ENCODE peak calls at places on chromosomes 2 and 18, in nine cellular contexts. One of them, this sample, is unnamed.

GRCh38 chr18:31736630-31737029 is 24.1 kb downstream of the SLC25A52 start:
- DNase-seq in cardiac muscle cell: no peak
- DNase-seq in memory B cell: no peak
- DNase-seq in amniotic stem cell: no peak
- DNase-seq in GM06990: no peak
- DNase-seq in retina: no peak
- DNase-seq in mesothelial cell of epicardium: no peak
- DNase-seq in CD8-positive, alpha-beta T cell: no peak
- DNase-seq in stimulated activated CD4-positive, alpha-beta T cell treated with anti-CD3 and anti-CD28 coated beads, Interleukin-12 subunit alpha, Interleukin-12 subunit beta, amount 100 ng/mL, for 4 hours: no peak
- DNase-seq in this sample: no peak

GRCh38 chr2:229539628-229540027 is 174.7 kb downstream of the DNER start:
- DNase-seq in cardiac muscle cell: no peak
- DNase-seq in memory B cell: no peak
- DNase-seq in amniotic stem cell: no peak
- DNase-seq in GM06990: no peak
- DNase-seq in retina: no peak
- DNase-seq in mesothelial cell of epicardium: no peak
- DNase-seq in CD8-positive, alpha-beta T cell: no peak
- DNase-seq in stimulated activated CD4-positive, alpha-beta T cell treated with anti-CD3 and anti-CD28 coated beads, Interleukin-12 subunit alpha, Interleukin-12 subunit beta, amount 100 ng/mL, for 4 hours: no peak
- DNase-seq in this sample: no peak

GRCh38 chr2:29841386-29842004 is 79.9 kb downstream of the ALK start:
- DNase-seq in cardiac muscle cell: peak
- DNase-seq in memory B cell: no peak
- DNase-seq in amniotic stem cell: no peak
- DNase-seq in GM06990: no peak
- DNase-seq in retina: peak
- DNase-seq in mesothelial cell of epicardium: peak
- DNase-seq in CD8-positive, alpha-beta T cell: no peak
- DNase-seq in stimulated activated CD4-positive, alpha-beta T cell treated with anti-CD3 and anti-CD28 coated beads, Interleukin-12 subunit alpha, Interleukin-12 subunit beta, amount 100 ng/mL, for 4 hours: no peak
- DNase-seq in this sample: no peak

GRCh38 chr2:211879323-211879722 is 659.3 kb downstream of the ERBB4 start:
- DNase-seq in cardiac muscle cell: no peak
- DNase-seq in memory B cell: no peak
- DNase-seq in amniotic stem cell: no peak
- DNase-seq in GM06990: no peak
- DNase-seq in retina: no peak
- DNase-seq in mesothelial cell of epicardium: no peak
- DNase-seq in CD8-positive, alpha-beta T cell: no peak
- DNase-seq in stimulated activated CD4-positive, alpha-beta T cell treated with anti-CD3 and anti-CD28 coated beads, Interleukin-12 subunit alpha, Interleukin-12 subunit beta, amount 100 ng/mL, for 4 hours: no peak
- DNase-seq in this sample: no peak

GRCh38 chr2:111068435-111069058 is 52.2 kb upstream of the BCL2L11 start:
- DNase-seq in cardiac muscle cell: no peak
- DNase-seq in memory B cell: no peak
- DNase-seq in amniotic stem cell: no peak
- DNase-seq in GM06990: no peak
- DNase-seq in retina: no peak
- DNase-seq in mesothelial cell of epicardium: no peak
- DNase-seq in CD8-positive, alpha-beta T cell: no peak
- DNase-seq in stimulated activated CD4-positive, alpha-beta T cell treated with anti-CD3 and anti-CD28 coated beads, Interleukin-12 subunit alpha, Interleukin-12 subunit beta, amount 100 ng/mL, for 4 hours: no peak
- DNase-seq in this sample: peak

GRCh38 chr2:13056259-13056843 is 339.6 kb downstream of the TRIB2 start:
- DNase-seq in cardiac muscle cell: peak
- DNase-seq in memory B cell: no peak
- DNase-seq in amniotic stem cell: no peak
- DNase-seq in GM06990: no peak
- DNase-seq in retina: peak
- DNase-seq in mesothelial cell of epicardium: no peak
- DNase-seq in CD8-positive, alpha-beta T cell: no peak
- DNase-seq in stimulated activated CD4-positive, alpha-beta T cell treated with anti-CD3 and anti-CD28 coated beads, Interleukin-12 subunit alpha, Interleukin-12 subunit beta, amount 100 ng/mL, for 4 hours: no peak
- DNase-seq in this sample: no peak

GRCh38 chr2:85712261-85712660 is 18.1 kb downstream of the GNLY start:
- DNase-seq in cardiac muscle cell: no peak
- DNase-seq in memory B cell: no peak
- DNase-seq in amniotic stem cell: no peak
- DNase-seq in GM06990: no peak
- DNase-seq in retina: no peak
- DNase-seq in mesothelial cell of epicardium: no peak
- DNase-seq in CD8-positive, alpha-beta T cell: peak
- DNase-seq in stimulated activated CD4-positive, alpha-beta T cell treated with anti-CD3 and anti-CD28 coated beads, Interleukin-12 subunit alpha, Interleukin-12 subunit beta, amount 100 ng/mL, for 4 hours: no peak
- DNase-seq in this sample: peak

GRCh38 chr2:218485986-218486667 is 67.2 kb downstream of the VIL1 start:
- DNase-seq in cardiac muscle cell: no peak
- DNase-seq in memory B cell: no peak
- DNase-seq in amniotic stem cell: no peak
- DNase-seq in GM06990: no peak
- DNase-seq in retina: no peak
- DNase-seq in mesothelial cell of epicardium: no peak
- DNase-seq in CD8-positive, alpha-beta T cell: no peak
- DNase-seq in stimulated activated CD4-positive, alpha-beta T cell treated with anti-CD3 and anti-CD28 coated beads, Interleukin-12 subunit alpha, Interleukin-12 subunit beta, amount 100 ng/mL, for 4 hours: no peak
- DNase-seq in this sample: no peak

GRCh38 chr2:99881901-99882591 is 260.3 kb downstream of the AFF3 start:
- DNase-seq in cardiac muscle cell: peak
- DNase-seq in memory B cell: no peak
- DNase-seq in amniotic stem cell: no peak
- DNase-seq in GM06990: no peak
- DNase-seq in retina: peak
- DNase-seq in mesothelial cell of epicardium: no peak
- DNase-seq in CD8-positive, alpha-beta T cell: no peak
- DNase-seq in stimulated activated CD4-positive, alpha-beta T cell treated with anti-CD3 and anti-CD28 coated beads, Interleukin-12 subunit alpha, Interleukin-12 subunit beta, amount 100 ng/mL, for 4 hours: no peak
- DNase-seq in this sample: no peak

GRCh38 chr18:14914771-14915170 is 166.8 kb downstream of the ANKRD30B start:
- DNase-seq in cardiac muscle cell: no peak
- DNase-seq in memory B cell: no peak
- DNase-seq in amniotic stem cell: no peak
- DNase-seq in GM06990: no peak
- DNase-seq in retina: no peak
- DNase-seq in mesothelial cell of epicardium: no peak
- DNase-seq in CD8-positive, alpha-beta T cell: no peak
- DNase-seq in stimulated activated CD4-positive, alpha-beta T cell treated with anti-CD3 and anti-CD28 coated beads, Interleukin-12 subunit alpha, Interleukin-12 subunit beta, amount 100 ng/mL, for 4 hours: no peak
- DNase-seq in this sample: no peak

GRCh38 chr2:40534528-40534927 is 82.6 kb upstream of the SLC8A1 start:
- DNase-seq in cardiac muscle cell: no peak
- DNase-seq in memory B cell: no peak
- DNase-seq in amniotic stem cell: no peak
- DNase-seq in GM06990: no peak
- DNase-seq in retina: no peak
- DNase-seq in mesothelial cell of epicardium: no peak
- DNase-seq in CD8-positive, alpha-beta T cell: no peak
- DNase-seq in stimulated activated CD4-positive, alpha-beta T cell treated with anti-CD3 and anti-CD28 coated beads, Interleukin-12 subunit alpha, Interleukin-12 subunit beta, amount 100 ng/mL, for 4 hours: no peak
- DNase-seq in this sample: no peak

GRCh38 chr2:68387408-68388350 is 22.6 kb downstream of the PLEK start:
- DNase-seq in cardiac muscle cell: no peak
- DNase-seq in memory B cell: no peak
- DNase-seq in amniotic stem cell: no peak
- DNase-seq in GM06990: peak
- DNase-seq in retina: no peak
- DNase-seq in mesothelial cell of epicardium: no peak
- DNase-seq in CD8-positive, alpha-beta T cell: no peak
- DNase-seq in stimulated activated CD4-positive, alpha-beta T cell treated with anti-CD3 and anti-CD28 coated beads, Interleukin-12 subunit alpha, Interleukin-12 subunit beta, amount 100 ng/mL, for 4 hours: no peak
- DNase-seq in this sample: no peak

GRCh38 chr2:97748397-97748796 is 35.0 kb downstream of the ZAP70 start:
- DNase-seq in cardiac muscle cell: peak
- DNase-seq in memory B cell: peak
- DNase-seq in amniotic stem cell: no peak
- DNase-seq in GM06990: peak
- DNase-seq in retina: peak
- DNase-seq in mesothelial cell of epicardium: no peak
- DNase-seq in CD8-positive, alpha-beta T cell: peak
- DNase-seq in stimulated activated CD4-positive, alpha-beta T cell treated with anti-CD3 and anti-CD28 coated beads, Interleukin-12 subunit alpha, Interleukin-12 subunit beta, amount 100 ng/mL, for 4 hours: peak
- DNase-seq in this sample: no peak

GRCh38 chr2:241279828-241280227 is 35.6 kb downstream of the HDLBP start:
- DNase-seq in cardiac muscle cell: no peak
- DNase-seq in memory B cell: no peak
- DNase-seq in amniotic stem cell: no peak
- DNase-seq in GM06990: no peak
- DNase-seq in retina: no peak
- DNase-seq in mesothelial cell of epicardium: no peak
- DNase-seq in CD8-positive, alpha-beta T cell: no peak
- DNase-seq in stimulated activated CD4-positive, alpha-beta T cell treated with anti-CD3 and anti-CD28 coated beads, Interleukin-12 subunit alpha, Interleukin-12 subunit beta, amount 100 ng/mL, for 4 hours: no peak
- DNase-seq in this sample: no peak

GRCh38 chr2:97951155-97951670 is 44.5 kb downstream of the TMEM131 start:
- DNase-seq in cardiac muscle cell: no peak
- DNase-seq in memory B cell: no peak
- DNase-seq in amniotic stem cell: no peak
- DNase-seq in GM06990: no peak
- DNase-seq in retina: no peak
- DNase-seq in mesothelial cell of epicardium: no peak
- DNase-seq in CD8-positive, alpha-beta T cell: no peak
- DNase-seq in stimulated activated CD4-positive, alpha-beta T cell treated with anti-CD3 and anti-CD28 coated beads, Interleukin-12 subunit alpha, Interleukin-12 subunit beta, amount 100 ng/mL, for 4 hours: no peak
- DNase-seq in this sample: no peak

GRCh38 chr18:9708057-9708881 is at the start of gene RAB31:
- DNase-seq in cardiac muscle cell: peak
- DNase-seq in memory B cell: peak
- DNase-seq in amniotic stem cell: peak
- DNase-seq in GM06990: peak
- DNase-seq in retina: peak
- DNase-seq in mesothelial cell of epicardium: peak
- DNase-seq in CD8-positive, alpha-beta T cell: no peak
- DNase-seq in stimulated activated CD4-positive, alpha-beta T cell treated with anti-CD3 and anti-CD28 coated beads, Interleukin-12 subunit alpha, Interleukin-12 subunit beta, amount 100 ng/mL, for 4 hours: no peak
- DNase-seq in this sample: peak

GRCh38 chr2:75146903-75147332 is 52.4 kb downstream of the TACR1 start:
- DNase-seq in cardiac muscle cell: no peak
- DNase-seq in memory B cell: no peak
- DNase-seq in amniotic stem cell: no peak
- DNase-seq in GM06990: no peak
- DNase-seq in retina: no peak
- DNase-seq in mesothelial cell of epicardium: no peak
- DNase-seq in CD8-positive, alpha-beta T cell: no peak
- DNase-seq in stimulated activated CD4-positive, alpha-beta T cell treated with anti-CD3 and anti-CD28 coated beads, Interleukin-12 subunit alpha, Interleukin-12 subunit beta, amount 100 ng/mL, for 4 hours: no peak
- DNase-seq in this sample: no peak

GRCh38 chr2:9102861-9103662 is 99.6 kb upstream of the MBOAT2 start:
- DNase-seq in cardiac muscle cell: peak
- DNase-seq in memory B cell: no peak
- DNase-seq in amniotic stem cell: no peak
- DNase-seq in GM06990: no peak
- DNase-seq in retina: no peak
- DNase-seq in mesothelial cell of epicardium: no peak
- DNase-seq in CD8-positive, alpha-beta T cell: no peak
- DNase-seq in stimulated activated CD4-positive, alpha-beta T cell treated with anti-CD3 and anti-CD28 coated beads, Interleukin-12 subunit alpha, Interleukin-12 subunit beta, amount 100 ng/mL, for 4 hours: no peak
- DNase-seq in this sample: peak

GRCh38 chr18:55489742-55490055 is 98.3 kb downstream of the TCF4 start:
- DNase-seq in cardiac muscle cell: no peak
- DNase-seq in memory B cell: no peak
- DNase-seq in amniotic stem cell: no peak
- DNase-seq in GM06990: no peak
- DNase-seq in retina: no peak
- DNase-seq in mesothelial cell of epicardium: no peak
- DNase-seq in CD8-positive, alpha-beta T cell: no peak
- DNase-seq in stimulated activated CD4-positive, alpha-beta T cell treated with anti-CD3 and anti-CD28 coated beads, Interleukin-12 subunit alpha, Interleukin-12 subunit beta, amount 100 ng/mL, for 4 hours: no peak
- DNase-seq in this sample: no peak

GRCh38 chr2:170113168-170113567 is 64.8 kb upstream of the MYO3B start:
- DNase-seq in cardiac muscle cell: no peak
- DNase-seq in memory B cell: no peak
- DNase-seq in amniotic stem cell: no peak
- DNase-seq in GM06990: no peak
- DNase-seq in retina: no peak
- DNase-seq in mesothelial cell of epicardium: no peak
- DNase-seq in CD8-positive, alpha-beta T cell: no peak
- DNase-seq in stimulated activated CD4-positive, alpha-beta T cell treated with anti-CD3 and anti-CD28 coated beads, Interleukin-12 subunit alpha, Interleukin-12 subunit beta, amount 100 ng/mL, for 4 hours: no peak
- DNase-seq in this sample: no peak

GRCh38 chr2:147181351-147182029 is 663.3 kb upstream of the ACVR2A start:
- DNase-seq in cardiac muscle cell: no peak
- DNase-seq in memory B cell: no peak
- DNase-seq in amniotic stem cell: no peak
- DNase-seq in GM06990: peak
- DNase-seq in retina: no peak
- DNase-seq in mesothelial cell of epicardium: no peak
- DNase-seq in CD8-positive, alpha-beta T cell: no peak
- DNase-seq in stimulated activated CD4-positive, alpha-beta T cell treated with anti-CD3 and anti-CD28 coated beads, Interleukin-12 subunit alpha, Interleukin-12 subunit beta, amount 100 ng/mL, for 4 hours: no peak
- DNase-seq in this sample: no peak

GRCh38 chr2:164538250-164538866 is 82.9 kb downstream of the GRB14 start:
- DNase-seq in cardiac muscle cell: peak
- DNase-seq in memory B cell: no peak
- DNase-seq in amniotic stem cell: peak
- DNase-seq in GM06990: no peak
- DNase-seq in retina: peak
- DNase-seq in mesothelial cell of epicardium: no peak
- DNase-seq in CD8-positive, alpha-beta T cell: no peak
- DNase-seq in stimulated activated CD4-positive, alpha-beta T cell treated with anti-CD3 and anti-CD28 coated beads, Interleukin-12 subunit alpha, Interleukin-12 subunit beta, amount 100 ng/mL, for 4 hours: no peak
- DNase-seq in this sample: no peak

GRCh38 chr2:101775092-101775491 is 77.6 kb downstream of the MAP4K4 start:
- DNase-seq in cardiac muscle cell: no peak
- DNase-seq in memory B cell: no peak
- DNase-seq in amniotic stem cell: no peak
- DNase-seq in GM06990: no peak
- DNase-seq in retina: no peak
- DNase-seq in mesothelial cell of epicardium: no peak
- DNase-seq in CD8-positive, alpha-beta T cell: no peak
- DNase-seq in stimulated activated CD4-positive, alpha-beta T cell treated with anti-CD3 and anti-CD28 coated beads, Interleukin-12 subunit alpha, Interleukin-12 subunit beta, amount 100 ng/mL, for 4 hours: no peak
- DNase-seq in this sample: no peak

GRCh38 chr18:77173274-77174030 is 40.9 kb upstream of the MBP start:
- DNase-seq in cardiac muscle cell: no peak
- DNase-seq in memory B cell: no peak
- DNase-seq in amniotic stem cell: no peak
- DNase-seq in GM06990: no peak
- DNase-seq in retina: no peak
- DNase-seq in mesothelial cell of epicardium: no peak
- DNase-seq in CD8-positive, alpha-beta T cell: no peak
- DNase-seq in stimulated activated CD4-positive, alpha-beta T cell treated with anti-CD3 and anti-CD28 coated beads, Interleukin-12 subunit alpha, Interleukin-12 subunit beta, amount 100 ng/mL, for 4 hours: no peak
- DNase-seq in this sample: no peak

GRCh38 chr2:120231564-120231973 is 8.4 kb upstream of the TMEM185B start:
- DNase-seq in cardiac muscle cell: no peak
- DNase-seq in memory B cell: no peak
- DNase-seq in amniotic stem cell: no peak
- DNase-seq in GM06990: no peak
- DNase-seq in retina: no peak
- DNase-seq in mesothelial cell of epicardium: no peak
- DNase-seq in CD8-positive, alpha-beta T cell: no peak
- DNase-seq in stimulated activated CD4-positive, alpha-beta T cell treated with anti-CD3 and anti-CD28 coated beads, Interleukin-12 subunit alpha, Interleukin-12 subunit beta, amount 100 ng/mL, for 4 hours: peak
- DNase-seq in this sample: no peak

GRCh38 chr2:120308038-120308910 is 37.7 kb upstream of the INHBB start:
- DNase-seq in cardiac muscle cell: no peak
- DNase-seq in memory B cell: no peak
- DNase-seq in amniotic stem cell: no peak
- DNase-seq in GM06990: peak
- DNase-seq in retina: no peak
- DNase-seq in mesothelial cell of epicardium: no peak
- DNase-seq in CD8-positive, alpha-beta T cell: no peak
- DNase-seq in stimulated activated CD4-positive, alpha-beta T cell treated with anti-CD3 and anti-CD28 coated beads, Interleukin-12 subunit alpha, Interleukin-12 subunit beta, amount 100 ng/mL, for 4 hours: no peak
- DNase-seq in this sample: no peak

GRCh38 chr2:59184281-59185020 is 943.3 kb upstream of the FANCL start:
- DNase-seq in cardiac muscle cell: no peak
- DNase-seq in memory B cell: no peak
- DNase-seq in amniotic stem cell: no peak
- DNase-seq in GM06990: no peak
- DNase-seq in retina: no peak
- DNase-seq in mesothelial cell of epicardium: no peak
- DNase-seq in CD8-positive, alpha-beta T cell: no peak
- DNase-seq in stimulated activated CD4-positive, alpha-beta T cell treated with anti-CD3 and anti-CD28 coated beads, Interleukin-12 subunit alpha, Interleukin-12 subunit beta, amount 100 ng/mL, for 4 hours: no peak
- DNase-seq in this sample: no peak

GRCh38 chr2:230906471-230907230 is 18.4 kb downstream of the GPR55 start:
- DNase-seq in cardiac muscle cell: peak
- DNase-seq in memory B cell: no peak
- DNase-seq in amniotic stem cell: no peak
- DNase-seq in GM06990: no peak
- DNase-seq in retina: no peak
- DNase-seq in mesothelial cell of epicardium: no peak
- DNase-seq in CD8-positive, alpha-beta T cell: peak
- DNase-seq in stimulated activated CD4-positive, alpha-beta T cell treated with anti-CD3 and anti-CD28 coated beads, Interleukin-12 subunit alpha, Interleukin-12 subunit beta, amount 100 ng/mL, for 4 hours: no peak
- DNase-seq in this sample: peak

GRCh38 chr18:3441290-3441689 is 8.7 kb upstream of the TGIF1 start:
- DNase-seq in cardiac muscle cell: peak
- DNase-seq in memory B cell: no peak
- DNase-seq in amniotic stem cell: no peak
- DNase-seq in GM06990: no peak
- DNase-seq in retina: no peak
- DNase-seq in mesothelial cell of epicardium: no peak
- DNase-seq in CD8-positive, alpha-beta T cell: no peak
- DNase-seq in stimulated activated CD4-positive, alpha-beta T cell treated with anti-CD3 and anti-CD28 coated beads, Interleukin-12 subunit alpha, Interleukin-12 subunit beta, amount 100 ng/mL, for 4 hours: no peak
- DNase-seq in this sample: no peak

This sample was measured in upper lobe of left lung.